ENCODE peak calls at places on chromosomes 5 and 9, in ten cellular contexts. C is NB4, R is endothelial cell of umbilical vein, M is SK-N-SH, T is K562, K is WTC11, G is H1, F is HCT116, W is HepG2, O is GM12878. Q is an unnamed sample.

GRCh38 chr9:135348076-135348787 is 131.3 kb upstream of the PPP1R26 start:
- DNase-seq in M (no peak), O (no peak), C (no peak), K (no peak), F (no peak), T (no peak), G (no peak), W (no peak), R (no peak), Q (no peak)

GRCh38 chr9:130201399-130201873 is 29.2 kb downstream of the NCS1 start:
- DNase-seq in T (no peak), O (no peak), K (no peak), M (peak; percentile 81), G (no peak), W (no peak), R (no peak), C (no peak), F (no peak), Q (no peak)

GRCh38 chr9:27528886-27529315 is 713 bp downstream of the MOB3B start:
- DNase-seq in G (no peak), K (peak; percentile 61), W (no peak), M (no peak), C (peak; percentile 27), T (peak; percentile 26), R (peak; percentile 10), O (no peak), F (no peak), Q (peak; percentile 24)

GRCh38 chr5:62825623-62826220 is 247.1 kb downstream of the LRRC70 start:
- DNase-seq in F (no peak), R (no peak), G (no peak), K (no peak), C (no peak), W (no peak), M (no peak), O (no peak), T (no peak), Q (no peak)

GRCh38 chr9:133117271-133118178 is 3.5 kb downstream of the RALGDS start:
- DNase-seq in W (no peak), F (no peak), R (no peak), K (no peak), M (peak; percentile 69), O (no peak), T (no peak), C (no peak), G (no peak), Q (no peak)

GRCh38 chr9:70106571-70106970 is 62.9 kb downstream of the MAMDC2 start:
- DNase-seq in K (no peak), M (no peak), R (no peak), F (no peak), C (no peak), G (no peak), O (no peak), W (no peak), T (no peak), Q (no peak)

GRCh38 chr9:94675008-94675841 is 35.9 kb upstream of the FBP1 start:
- DNase-seq in O (no peak), M (no peak), K (no peak), C (no peak), G (no peak), T (no peak), W (no peak), R (peak; percentile 48), F (no peak), Q (no peak)

GRCh38 chr9:131616983-131617604 is 71.8 kb downstream of the PRRT1B start:
- DNase-seq in R (no peak), F (no peak), O (no peak), W (peak; percentile 21), K (no peak), T (no peak), G (no peak), M (no peak), C (no peak), Q (no peak)

GRCh38 chr5:180644129-180644824 is 5.1 kb downstream of the FLT4 start:
- DNase-seq in M (peak; percentile 9), G (no peak), K (no peak), R (no peak), F (no peak), O (no peak), T (no peak), W (no peak), C (no peak), Q (no peak)

GRCh38 chr5:180645609-180646204 is 3.7 kb downstream of the FLT4 start:
- DNase-seq in M (peak; percentile 16), F (no peak), R (no peak), C (no peak), T (no peak), G (no peak), W (no peak), K (no peak), O (no peak), Q (no peak)

GRCh38 chr5:180643191-180643851 is 6.1 kb downstream of the FLT4 start:
- DNase-seq in W (no peak), G (no peak), T (no peak), C (no peak), F (no peak), R (no peak), M (peak; percentile 45), K (peak; percentile 10), O (no peak), Q (no peak)

GRCh38 chr5:180646289-180646962 is 3.0 kb downstream of the FLT4 start:
- DNase-seq in T (no peak), G (no peak), F (no peak), K (peak; percentile 9), O (no peak), R (no peak), M (peak; percentile 21), W (no peak), C (no peak), Q (no peak)

DNA sequence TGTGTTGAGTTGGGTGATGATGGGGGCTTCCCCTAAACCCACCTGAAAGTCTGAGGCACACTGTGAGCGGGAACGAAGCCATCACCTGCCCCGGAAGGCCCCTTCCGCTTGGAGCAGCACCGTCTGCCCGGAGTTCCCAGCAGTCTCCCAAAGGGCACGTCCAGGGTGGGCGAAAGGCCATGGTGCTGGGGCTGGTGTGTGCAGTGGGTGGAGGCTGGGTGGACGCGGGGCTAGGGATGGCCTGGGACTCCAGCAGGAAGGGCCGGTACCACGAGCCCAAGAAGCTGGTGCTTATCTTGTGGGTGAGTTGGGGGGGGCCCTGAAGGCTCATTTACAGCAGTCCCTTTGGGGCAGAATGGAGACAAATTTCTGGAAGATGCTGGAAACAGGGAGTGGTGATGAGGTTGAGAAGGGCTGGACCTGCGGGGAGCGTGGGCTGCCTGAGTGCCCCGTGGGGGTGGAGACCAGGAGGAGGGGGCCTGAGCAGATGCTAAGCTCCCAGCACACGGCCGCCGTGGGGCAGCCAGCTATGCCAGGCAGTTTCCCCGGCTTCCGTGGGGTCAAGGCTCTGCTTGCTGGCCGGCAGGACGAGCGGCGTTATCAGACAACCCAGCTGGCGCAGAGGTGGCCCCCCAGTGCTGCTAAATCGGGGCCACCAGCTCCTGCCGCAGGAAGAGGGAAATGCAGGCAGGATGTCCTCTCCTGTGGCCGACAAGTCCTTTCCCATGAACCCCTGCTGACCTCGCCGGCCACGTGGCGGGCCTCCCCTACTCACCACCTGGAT is 4.4 kb downstream of the FLT4 start:
- DNase-seq in R (peak; percentile 93), K (peak; percentile 8), F (no peak), G (no peak), C (no peak), T (no peak), M (peak; percentile 34), O (no peak), W (no peak), Q (no peak)
- TF ChIP-seq MAX in R (peak; percentile 80), K (no peak), F (no peak), G (no peak), C (no peak), T (peak; percentile 36), M (no peak), O (no peak), W (peak; percentile 55), Q (no peak)

DNA sequence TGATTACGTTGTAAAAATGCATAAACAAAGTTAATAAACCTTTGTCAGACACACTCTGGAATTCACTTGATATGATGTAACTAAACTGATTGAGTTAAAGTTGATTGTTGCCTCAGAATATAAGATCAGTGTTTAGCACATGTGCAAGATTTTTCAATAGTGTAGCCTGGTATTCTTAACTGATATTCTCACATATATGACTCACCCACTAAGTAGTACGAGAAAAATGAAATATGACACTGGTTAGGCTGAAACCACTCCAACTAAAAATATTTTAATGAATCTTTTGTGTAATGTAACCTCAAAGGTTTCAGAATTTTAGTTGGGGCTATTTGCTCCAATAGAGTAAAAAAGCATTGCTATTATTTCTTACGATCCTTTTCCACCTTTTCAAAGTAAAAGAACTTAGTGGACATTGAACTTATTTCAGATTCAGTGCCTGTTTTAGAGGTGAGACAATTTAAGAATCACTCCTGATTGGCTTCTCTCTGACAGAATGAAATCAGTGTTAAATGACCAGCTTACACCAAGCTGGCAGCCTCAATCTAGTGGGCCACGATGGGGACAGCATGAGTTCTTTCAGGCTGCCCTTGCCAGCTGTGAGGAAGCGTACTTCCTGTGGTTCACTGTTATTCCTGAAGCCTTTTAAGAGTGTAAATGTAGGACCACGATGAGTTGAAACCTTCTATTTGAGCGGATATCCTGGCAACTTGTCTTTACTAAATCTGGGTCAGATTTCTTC is 277.3 kb upstream of the CDH9 start:
- DNase-seq in K (peak; percentile 12), W (no peak), C (no peak), T (no peak), M (no peak), F (no peak), G (peak; percentile 10), O (no peak), R (no peak), Q (no peak)
- TF ChIP-seq MAX in K (no peak), W (no peak), C (no peak), T (no peak), M (peak; percentile 31), F (no peak), G (peak; percentile 73), O (no peak), R (no peak), Q (no peak)

DNA sequence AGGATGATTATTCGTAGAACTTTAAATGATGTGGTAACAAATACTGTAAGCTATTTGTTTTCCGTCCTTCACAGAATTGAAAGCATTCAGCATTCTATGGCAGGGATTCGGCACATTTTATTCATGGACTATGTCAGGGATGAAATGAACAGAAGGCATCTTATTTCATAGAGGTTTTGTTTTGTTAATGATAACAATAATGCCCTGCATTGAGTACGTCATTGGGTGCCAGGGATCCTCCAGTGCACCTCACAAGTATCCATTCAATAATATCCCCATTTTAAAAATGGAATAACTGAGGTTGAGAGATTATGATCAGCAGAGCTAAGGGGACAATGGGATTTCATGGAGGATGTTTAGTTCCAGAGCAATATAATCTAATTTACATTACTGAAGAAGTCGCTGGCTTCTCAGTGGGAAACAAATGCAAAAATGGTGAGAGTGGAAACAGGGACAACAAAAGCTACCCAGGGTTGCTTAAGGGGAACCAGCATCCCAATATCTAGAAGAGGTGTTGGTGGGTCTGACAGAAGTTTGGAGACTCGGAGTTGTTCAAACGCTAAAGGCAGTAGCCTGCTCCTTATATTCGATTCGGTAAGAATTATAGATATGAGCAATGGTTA is 985.7 kb upstream of the WWC1 start:
- DNase-seq in K (no peak), R (no peak), G (no peak), W (no peak), F (no peak), M (no peak), T (no peak), O (no peak), C (no peak), Q (no peak)
- TF ChIP-seq MAX in K (no peak), R (no peak), G (no peak), W (no peak), F (no peak), M (no peak), T (no peak), O (no peak), C (no peak), Q (no peak)

DNA sequence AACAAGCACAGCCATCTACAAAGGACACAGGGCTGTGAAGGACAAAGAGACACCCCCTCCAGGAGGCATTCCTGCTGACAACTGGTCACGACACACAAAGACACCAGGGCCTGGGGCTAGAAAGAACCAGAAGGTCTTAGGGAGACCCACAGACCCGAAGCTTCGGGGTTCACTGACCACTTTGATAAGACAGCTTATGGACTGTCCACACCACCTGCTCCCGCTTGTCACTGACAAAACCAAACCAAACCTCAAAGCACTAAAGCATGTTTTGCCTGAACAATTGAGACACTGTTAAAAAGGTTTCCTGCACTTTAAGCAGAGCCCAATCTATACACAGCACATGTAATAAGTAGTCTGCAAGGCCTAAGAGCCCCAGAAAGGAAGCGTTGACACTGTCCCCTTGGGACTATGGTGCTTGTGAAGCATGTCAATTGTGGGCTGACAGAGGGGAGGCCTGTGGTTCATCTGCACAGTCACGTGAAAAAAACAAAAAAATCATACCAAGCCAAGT is 185.0 kb downstream of the GAPVD1 start:
- DNase-seq in W (no peak), M (no peak), O (peak; percentile 92), R (no peak), F (no peak), K (no peak), G (no peak), C (peak; percentile 92), T (no peak), Q (no peak)
- TF ChIP-seq MAX in W (no peak), M (no peak), O (peak; percentile 85), R (no peak), F (no peak), K (no peak), G (no peak), C (peak; percentile 87), T (no peak), Q (no peak)

Q was measured in A549.